ENCODE peak calls at places on chromosomes 5 and 9, in five cellular contexts. F is prostate gland, X is Peyer's patch, V is transverse colon, W is heart left ventricle. C is an unnamed sample.

GRCh38 chr9:91659529-91660294 is 236.1 kb upstream of the NFIL3 start:
- DNase-seq in F (peak; percentile 43), W (no peak), V (no peak), X (no peak), C (no peak)

GRCh38 chr5:142024771-142025304 is 12.0 kb upstream of the GNPDA1 start:
- DNase-seq in X (peak; percentile 94), F (peak; percentile 68), V (peak; percentile 85), W (peak; percentile 93), C (peak; percentile 87)

GRCh38 chr5:30390095-30390494 is 803.4 kb upstream of the CDH6 start:
- DNase-seq in F (no peak), W (no peak), X (no peak), V (no peak), C (no peak)

GRCh38 chr9:29332789-29333188 is 1759.5 kb upstream of the C9orf72 start:
- DNase-seq in F (no peak), W (no peak), X (no peak), V (no peak), C (no peak)

GRCh38 chr5:108084105-108084504 is 297.8 kb downstream of the FBXL17 start:
- DNase-seq in F (no peak), X (no peak), W (no peak), V (no peak), C (no peak)

GRCh38 chr5:112146323-112146848 is 272.7 kb downstream of the EPB41L4A start:
- DNase-seq in X (no peak), F (no peak), V (no peak), W (peak; percentile 46), C (no peak)

GRCh38 chr9:129330711-129331279 is 152.7 kb upstream of the IER5L start:
- DNase-seq in V (no peak), F (no peak), X (no peak), W (no peak), C (no peak)

GRCh38 chr5:133032852-133033742 is 6.7 kb upstream of the ZCCHC10 start:
- DNase-seq in V (no peak), W (no peak), F (no peak), X (peak; percentile 61), C (no peak)

GRCh38 chr9:136219276-136219675 is 14.3 kb upstream of the LHX3 start:
- DNase-seq in V (no peak), W (no peak), X (no peak), F (no peak), C (no peak)

GRCh38 chr5:119063579-119064379 is 7.1 kb upstream of the DMXL1 start:
- DNase-seq in W (no peak), V (no peak), F (peak; percentile 12), X (no peak), C (no peak)

GRCh38 chr5:41418220-41419031 is 92.0 kb downstream of the PLCXD3 start:
- DNase-seq in F (no peak), W (peak; percentile 35), X (no peak), V (no peak), C (no peak)

GRCh38 chr5:92864591-92864990 is 716.4 kb downstream of the NR2F1-AS1 start:
- DNase-seq in F (no peak), V (no peak), W (no peak), X (no peak), C (no peak)

GRCh38 chr5:65100846-65101678 is 332.3 kb downstream of the CWC27 start:
- DNase-seq in X (peak; percentile 70), V (peak; percentile 65), F (peak; percentile 19), W (peak; percentile 66), C (peak; percentile 72)

GRCh38 chr5:6674421-6674820 is 38.8 kb upstream of the TENT4A start:
- DNase-seq in W (no peak), X (no peak), V (no peak), F (no peak), C (no peak)

GRCh38 chr5:143401846-143402463 is 1.5 kb downstream of the NR3C1 start:
- DNase-seq in V (no peak), W (no peak), F (no peak), X (no peak), C (no peak)

GRCh38 chr5:74094096-74094778 is 468.2 kb downstream of the ARHGEF28 start:
- DNase-seq in X (no peak), F (no peak), V (no peak), W (peak; percentile 31), C (no peak)

GRCh38 chr9:24497671-24498070 is 48.0 kb downstream of the IZUMO3 start:
- DNase-seq in F (no peak), V (no peak), W (no peak), X (no peak), C (no peak)

GRCh38 chr9:68508547-68508946 is 32.1 kb downstream of the TMEM252 start:
- DNase-seq in W (no peak), X (no peak), V (no peak), F (no peak), C (no peak)

GRCh38 chr5:27325513-27325912 is 287.1 kb upstream of the CDH9 start:
- DNase-seq in V (no peak), X (no peak), F (no peak), W (no peak), C (no peak)

GRCh38 chr5:89728750-89729149 is 680.8 kb downstream of the CETN3 start:
- DNase-seq in V (no peak), W (peak; percentile 27), X (no peak), F (peak; percentile 47), C (peak; percentile 77)

GRCh38 chr9:81690251-81690851 is 1.0 kb upstream of the TLE1 start:
- DNase-seq in X (peak; percentile 59), W (no peak), F (peak; percentile 88), V (peak; percentile 80), C (peak; percentile 84)

GRCh38 chr5:145872486-145872885 is 328 bp downstream of the GRXCR2 start:
- DNase-seq in V (peak; percentile 68), X (peak; percentile 76), W (no peak), F (no peak), C (peak; percentile 18)

GRCh38 chr5:17448877-17449276 is 49.2 kb upstream of the TAF11L2 start:
- DNase-seq in F (no peak), V (no peak), W (no peak), X (no peak), C (no peak)

GRCh38 chr5:17443333-17444125 is 54.5 kb upstream of the TAF11L2 start:
- DNase-seq in X (no peak), F (no peak), V (no peak), W (peak; percentile 39), C (no peak)

GRCh38 chr5:17441351-17441750 is 56.7 kb upstream of the TAF11L2 start:
- DNase-seq in X (no peak), F (no peak), V (no peak), W (no peak), C (no peak)

GRCh38 chr5:17444496-17444895 is 53.5 kb upstream of the TAF11L2 start:
- DNase-seq in W (no peak), F (no peak), V (no peak), X (no peak), C (no peak)

DNA sequence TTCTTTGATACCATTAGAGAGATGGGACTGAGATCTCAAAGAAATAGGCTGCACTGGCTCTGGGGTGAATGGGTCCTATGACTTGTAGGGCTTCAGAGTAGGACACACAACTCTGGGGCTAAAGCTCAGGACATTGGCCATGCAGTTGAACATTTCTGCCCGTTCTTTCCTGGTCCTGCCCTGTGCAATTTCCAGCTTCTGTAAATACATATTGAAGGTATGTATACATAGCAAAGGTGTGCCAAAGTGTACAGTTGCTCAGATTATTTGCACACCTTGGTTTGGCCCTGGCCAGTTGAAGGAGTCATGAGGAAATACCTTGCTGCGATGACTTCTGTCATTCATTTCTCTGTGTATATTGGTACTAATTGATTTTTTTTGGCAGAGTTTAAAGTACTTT is 52.8 kb upstream of the TAF11L2 start:
- DNase-seq in X (no peak), F (no peak), V (peak; percentile 49), W (no peak), C (no peak)
- TF ChIP-seq POLR2A in X (no peak), F (no peak), V (no peak), W (no peak), C (no peak)

GRCh38 chr5:69271376-69271775 is 36.7 kb downstream of the CDK7 start:
- DNase-seq in V (peak; percentile 23), F (no peak), X (no peak), W (no peak), C (peak; percentile 85)
- H3K27ac ChIP-seq in V (peak overlapping the region; percentile 32), F (no peak overlapping the region), X (no peak overlapping the region), W (no peak overlapping the region), C (peak overlapping the region; percentile 23)

GRCh38 chr9:130938652-130939404 is at the start of gene FIBCD1:
- DNase-seq in W (peak; percentile 25), X (peak; percentile 52), V (peak; percentile 66), F (no peak), C (no peak)
- TF ChIP-seq CTCF in W (peak; percentile 22), X (no peak), V (peak; percentile 33), F (peak; percentile 18), C (no peak)

DNA sequence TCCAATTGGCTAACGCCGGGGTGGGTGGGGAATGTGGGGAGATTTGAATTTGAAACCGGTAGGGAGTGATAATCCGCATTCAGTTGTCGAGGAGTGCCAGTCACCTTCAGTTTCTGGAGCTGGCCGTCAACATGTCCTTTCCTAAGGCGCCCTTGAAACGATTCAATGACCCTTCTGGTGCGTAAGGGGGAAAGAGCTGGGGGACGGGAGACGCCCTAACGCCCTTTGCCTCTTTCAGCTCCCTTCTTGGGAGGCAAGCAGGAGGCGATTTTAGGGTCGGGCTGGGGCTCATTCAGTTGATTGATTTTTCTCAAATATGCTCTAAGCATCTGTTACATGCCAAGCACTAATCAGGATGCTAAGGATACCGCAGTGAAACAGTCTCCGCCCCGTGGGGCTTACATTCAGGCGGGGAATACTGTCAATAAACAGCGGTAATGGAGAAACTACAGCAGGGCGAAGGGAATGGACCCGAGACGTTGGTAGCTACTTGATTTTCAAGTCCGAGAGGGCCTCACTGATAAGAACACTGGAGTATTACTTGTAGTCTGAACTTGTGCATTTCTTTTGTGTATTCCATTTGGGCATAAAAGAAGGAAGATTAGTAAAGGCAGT is at the start of gene HMMR:
- DNase-seq in X (no peak), W (no peak), F (no peak), V (peak; percentile 16), C (peak; percentile 30)
- TF ChIP-seq POLR2A in X (no peak), W (no peak), F (no peak), V (no peak), C (no peak)

GRCh38 chr9:19232830-19233194 is 2.3 kb downstream of the DENND4C start:
- DNase-seq in F (no peak), V (no peak), W (no peak), X (no peak), C (no peak)

GRCh38 chr9:19232117-19232829 is 1.8 kb downstream of the DENND4C start:
- DNase-seq in V (no peak), X (no peak), F (no peak), W (no peak), C (no peak)

GRCh38 chr9:19230356-19231125 is at the start of gene DENND4C:
- DNase-seq in F (peak; percentile 84), W (peak; percentile 89), X (peak; percentile 93), V (peak; percentile 89), C (peak; percentile 89)

GRCh38 chr9:19231126-19232035 is 888 bp downstream of the DENND4C start:
- DNase-seq in X (peak; percentile 57), F (peak; percentile 23), V (peak; percentile 26), W (no peak), C (no peak)

GRCh38 chr9:19233344-19233743 is 2.9 kb downstream of the DENND4C start:
- DNase-seq in V (no peak), X (no peak), F (no peak), W (no peak), C (peak; percentile 15)
- H3K27ac ChIP-seq in V (peak overlapping the region; percentile 96), X (no peak overlapping the region), F (no peak overlapping the region), W (peak overlapping the region; percentile 99), C (peak overlapping the region; percentile 99)

C was measured in thyroid gland.